ENCODE peak calls at places on chromosomes 3 and 15, in eight cellular contexts. One of them, this sample, is unnamed. For H3K4me1, the result is how much of the 10 kb centered on the place peaks cover.

GRCh38 chr3:126446791-126447190 is 28.9 kb downstream of the ZXDC start:
- DNase-seq in heart left ventricle: no peak
- DNase-seq in stomach: no peak
- DNase-seq in HepG2: no peak
- DNase-seq in prostate gland: no peak
- DNase-seq in A549: no peak
- DNase-seq in esophagus squamous epithelium: no peak
- DNase-seq in transverse colon: no peak
- DNase-seq in this sample: no peak

GRCh38 chr15:89218531-89218930 is 2.8 kb downstream of the RLBP1 start:
- DNase-seq in heart left ventricle: no peak
- DNase-seq in prostate gland: no peak
- DNase-seq in esophagus squamous epithelium: no peak
- DNase-seq in A549: no peak
- DNase-seq in transverse colon: no peak
- DNase-seq in stomach: no peak
- DNase-seq in HepG2: no peak
- DNase-seq in this sample: no peak

GRCh38 chr15:72562878-72563277 is 88.7 kb downstream of the ARIH1 start:
- DNase-seq in HepG2: no peak
- DNase-seq in A549: no peak
- DNase-seq in heart left ventricle: no peak
- DNase-seq in esophagus squamous epithelium: no peak
- DNase-seq in stomach: no peak
- DNase-seq in prostate gland: no peak
- DNase-seq in transverse colon: no peak
- DNase-seq in this sample: no peak

GRCh38 chr3:99250272-99250671 is 348.8 kb upstream of the DCBLD2 start:
- DNase-seq in esophagus squamous epithelium: no peak
- DNase-seq in heart left ventricle: no peak
- DNase-seq in stomach: no peak
- DNase-seq in A549: no peak
- DNase-seq in HepG2: no peak
- DNase-seq in prostate gland: no peak
- DNase-seq in transverse colon: no peak
- DNase-seq in this sample: no peak

GRCh38 chr3:40691598-40691905 is 166.8 kb downstream of the ZNF621 start:
- DNase-seq in esophagus squamous epithelium: no peak
- DNase-seq in heart left ventricle: no peak
- DNase-seq in A549: no peak
- DNase-seq in HepG2: peak
- DNase-seq in transverse colon: no peak
- DNase-seq in stomach: no peak
- DNase-seq in prostate gland: peak
- DNase-seq in this sample: no peak

GRCh38 chr3:135688003-135688402 is 277.5 kb upstream of the PPP2R3A start:
- DNase-seq in esophagus squamous epithelium: no peak
- DNase-seq in prostate gland: no peak
- DNase-seq in transverse colon: no peak
- DNase-seq in HepG2: no peak
- DNase-seq in stomach: no peak
- DNase-seq in heart left ventricle: no peak
- DNase-seq in A549: no peak
- DNase-seq in this sample: no peak

GRCh38 chr3:126268866-126269265 is 88.3 kb downstream of the KLF15 start:
- DNase-seq in HepG2: no peak
- DNase-seq in stomach: no peak
- DNase-seq in A549: no peak
- DNase-seq in heart left ventricle: peak
- DNase-seq in prostate gland: no peak
- DNase-seq in transverse colon: no peak
- DNase-seq in esophagus squamous epithelium: no peak
- DNase-seq in this sample: no peak

GRCh38 chr15:25717116-25717755 is 145.9 kb downstream of the ATP10A start:
- DNase-seq in prostate gland: no peak
- DNase-seq in heart left ventricle: no peak
- DNase-seq in esophagus squamous epithelium: no peak
- DNase-seq in A549: no peak
- DNase-seq in transverse colon: no peak
- DNase-seq in stomach: no peak
- DNase-seq in HepG2: no peak
- DNase-seq in this sample: no peak

GRCh38 chr15:53716909-53717878 is 42.3 kb downstream of the WDR72 start:
- DNase-seq in transverse colon: no peak
- DNase-seq in esophagus squamous epithelium: no peak
- DNase-seq in heart left ventricle: no peak
- DNase-seq in HepG2: peak
- DNase-seq in stomach: no peak
- DNase-seq in A549: peak
- DNase-seq in prostate gland: no peak
- DNase-seq in this sample: no peak

GRCh38 chr3:58293516-58293915 is 12.5 kb upstream of the RPP14 start:
- DNase-seq in A549: no peak
- DNase-seq in transverse colon: no peak
- DNase-seq in heart left ventricle: no peak
- DNase-seq in esophagus squamous epithelium: no peak
- DNase-seq in stomach: no peak
- DNase-seq in prostate gland: no peak
- DNase-seq in HepG2: no peak
- DNase-seq in this sample: no peak

GRCh38 chr3:151504606-151505005 is 43.7 kb upstream of the IGSF10 start:
- DNase-seq in transverse colon: no peak
- DNase-seq in esophagus squamous epithelium: no peak
- DNase-seq in HepG2: no peak
- DNase-seq in A549: no peak
- DNase-seq in heart left ventricle: no peak
- DNase-seq in stomach: no peak
- DNase-seq in prostate gland: no peak
- DNase-seq in this sample: no peak

GRCh38 chr3:39097716-39098472 is 9.5 kb downstream of the GORASP1 start:
- DNase-seq in prostate gland: no peak
- DNase-seq in stomach: no peak
- DNase-seq in transverse colon: no peak
- DNase-seq in heart left ventricle: no peak
- DNase-seq in A549: no peak
- DNase-seq in HepG2: no peak
- DNase-seq in esophagus squamous epithelium: no peak
- DNase-seq in this sample: no peak

GRCh38 chr3:168659015-168659414 is 563.3 kb upstream of the GOLIM4 start:
- DNase-seq in stomach: no peak
- DNase-seq in HepG2: no peak
- DNase-seq in transverse colon: no peak
- DNase-seq in prostate gland: no peak
- DNase-seq in A549: no peak
- DNase-seq in heart left ventricle: no peak
- DNase-seq in esophagus squamous epithelium: no peak
- DNase-seq in this sample: no peak

GRCh38 chr3:72745146-72745976 is 102.9 kb downstream of the SHQ1 start:
- DNase-seq in esophagus squamous epithelium: no peak
- DNase-seq in A549: no peak
- DNase-seq in heart left ventricle: no peak
- DNase-seq in stomach: peak
- DNase-seq in transverse colon: peak
- DNase-seq in prostate gland: no peak
- DNase-seq in HepG2: no peak
- DNase-seq in this sample: no peak

GRCh38 chr15:25862469-25863066 is 559 bp downstream of the ATP10A start:
- DNase-seq in HepG2: no peak
- DNase-seq in A549: peak
- DNase-seq in esophagus squamous epithelium: no peak
- DNase-seq in prostate gland: peak
- DNase-seq in stomach: peak
- DNase-seq in heart left ventricle: no peak
- DNase-seq in transverse colon: no peak
- DNase-seq in this sample: no peak

GRCh38 chr3:43506644-43507043 is 115.2 kb downstream of the ANO10 start:
- DNase-seq in esophagus squamous epithelium: no peak
- DNase-seq in stomach: no peak
- DNase-seq in prostate gland: no peak
- DNase-seq in HepG2: no peak
- DNase-seq in A549: no peak
- DNase-seq in transverse colon: no peak
- DNase-seq in heart left ventricle: no peak
- DNase-seq in this sample: no peak

GRCh38 chr15:23910030-23910429 is 222.9 kb upstream of the NDN start:
- DNase-seq in stomach: no peak
- DNase-seq in HepG2: no peak
- DNase-seq in transverse colon: no peak
- DNase-seq in heart left ventricle: no peak
- DNase-seq in esophagus squamous epithelium: no peak
- DNase-seq in A549: no peak
- DNase-seq in prostate gland: no peak
- DNase-seq in this sample: no peak

GRCh38 chr15:66724732-66725467 is 22.9 kb downstream of the SMAD6 start:
- DNase-seq in prostate gland: no peak
- DNase-seq in transverse colon: no peak
- DNase-seq in HepG2: no peak
- DNase-seq in stomach: no peak
- DNase-seq in A549: no peak
- DNase-seq in esophagus squamous epithelium: no peak
- DNase-seq in heart left ventricle: no peak
- DNase-seq in this sample: no peak

GRCh38 chr3:184429786-184430185 is 49.9 kb downstream of the CHRD start:
- DNase-seq in heart left ventricle: no peak
- DNase-seq in stomach: no peak
- DNase-seq in transverse colon: no peak
- DNase-seq in esophagus squamous epithelium: no peak
- DNase-seq in HepG2: no peak
- DNase-seq in A549: no peak
- DNase-seq in prostate gland: no peak
- DNase-seq in this sample: no peak

GRCh38 chr3:11554666-11555065 is 89.0 kb downstream of the VGLL4 start:
- DNase-seq in heart left ventricle: peak
- DNase-seq in esophagus squamous epithelium: no peak
- DNase-seq in A549: no peak
- DNase-seq in prostate gland: no peak
- DNase-seq in transverse colon: no peak
- DNase-seq in HepG2: no peak
- DNase-seq in stomach: no peak
- DNase-seq in this sample: no peak
- TF ChIP-seq POLR2A in heart left ventricle: no peak
- TF ChIP-seq POLR2A in esophagus squamous epithelium: no peak
- TF ChIP-seq POLR2A in A549: no peak
- TF ChIP-seq POLR2A in prostate gland: no peak
- TF ChIP-seq POLR2A in transverse colon: no peak
- TF ChIP-seq POLR2A in HepG2: no peak
- TF ChIP-seq POLR2A in stomach: no peak
- TF ChIP-seq POLR2A in this sample: no peak

DNA sequence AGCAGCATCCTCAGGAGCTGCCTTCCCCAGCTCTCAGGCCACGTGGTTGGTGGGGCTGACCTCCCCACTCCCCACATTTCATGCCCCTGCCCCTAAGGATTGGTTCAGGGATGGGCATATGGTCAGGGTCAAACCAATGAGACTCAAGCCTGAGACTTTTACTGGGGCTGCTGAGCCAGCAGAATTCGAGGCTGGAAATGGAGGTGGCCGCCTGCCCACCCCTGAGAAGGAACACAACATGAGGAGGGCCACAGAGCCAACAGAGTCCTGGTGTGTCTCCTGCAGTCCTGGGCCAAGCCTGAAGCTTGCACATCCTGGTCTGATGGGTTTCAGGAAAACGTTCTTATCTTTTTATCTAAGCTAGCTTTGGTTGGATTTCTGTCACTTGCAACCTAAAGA is 5.9 kb downstream of the EHD4 start:
- DNase-seq in prostate gland: no peak
- DNase-seq in A549: no peak
- DNase-seq in esophagus squamous epithelium: no peak
- DNase-seq in transverse colon: peak
- DNase-seq in HepG2: no peak
- DNase-seq in heart left ventricle: no peak
- DNase-seq in stomach: peak
- DNase-seq in this sample: no peak
- H3K4me3 ChIP-seq in prostate gland: no peak
- H3K4me3 ChIP-seq in A549: no peak
- H3K4me3 ChIP-seq in esophagus squamous epithelium: no peak
- H3K4me3 ChIP-seq in transverse colon: no peak
- H3K4me3 ChIP-seq in HepG2: no peak
- H3K4me3 ChIP-seq in heart left ventricle: no peak
- H3K4me3 ChIP-seq in stomach: no peak
- H3K4me3 ChIP-seq in this sample: no peak

GRCh38 chr3:172219750-172220149 is 180.4 kb downstream of the FNDC3B start:
- DNase-seq in A549: no peak
- DNase-seq in esophagus squamous epithelium: no peak
- DNase-seq in prostate gland: no peak
- DNase-seq in transverse colon: no peak
- DNase-seq in heart left ventricle: no peak
- DNase-seq in stomach: no peak
- DNase-seq in HepG2: no peak
- DNase-seq in this sample: no peak
- H3K4me1 ChIP-seq in A549: half or more
- H3K4me1 ChIP-seq in esophagus squamous epithelium: under half
- H3K4me1 ChIP-seq in prostate gland: under half
- H3K4me1 ChIP-seq in transverse colon: under half
- H3K4me1 ChIP-seq in heart left ventricle: half or more
- H3K4me1 ChIP-seq in stomach: under half
- H3K4me1 ChIP-seq in HepG2: half or more
- H3K4me1 ChIP-seq in this sample: under half

GRCh38 chr15:81323559-81323943 is 390 bp downstream of the STARD5 start:
- DNase-seq in heart left ventricle: no peak
- DNase-seq in transverse colon: no peak
- DNase-seq in stomach: no peak
- DNase-seq in HepG2: peak
- DNase-seq in prostate gland: no peak
- DNase-seq in A549: no peak
- DNase-seq in esophagus squamous epithelium: no peak
- DNase-seq in this sample: no peak

GRCh38 chr15:81321667-81322066 is 2.3 kb downstream of the STARD5 start:
- DNase-seq in HepG2: no peak
- DNase-seq in stomach: no peak
- DNase-seq in prostate gland: no peak
- DNase-seq in transverse colon: no peak
- DNase-seq in A549: no peak
- DNase-seq in heart left ventricle: no peak
- DNase-seq in esophagus squamous epithelium: no peak
- DNase-seq in this sample: no peak

GRCh38 chr15:81326466-81327212 is 2.7 kb upstream of the STARD5 start:
- DNase-seq in A549: no peak
- DNase-seq in HepG2: no peak
- DNase-seq in esophagus squamous epithelium: no peak
- DNase-seq in transverse colon: no peak
- DNase-seq in stomach: no peak
- DNase-seq in heart left ventricle: no peak
- DNase-seq in prostate gland: no peak
- DNase-seq in this sample: no peak

GRCh38 chr15:81322708-81323253 is 1.2 kb downstream of the STARD5 start:
- DNase-seq in stomach: no peak
- DNase-seq in prostate gland: no peak
- DNase-seq in transverse colon: peak
- DNase-seq in heart left ventricle: no peak
- DNase-seq in esophagus squamous epithelium: no peak
- DNase-seq in HepG2: no peak
- DNase-seq in A549: no peak
- DNase-seq in this sample: no peak

GRCh38 chr15:81323944-81324881 is at the start of gene STARD5:
- DNase-seq in heart left ventricle: peak
- DNase-seq in esophagus squamous epithelium: peak
- DNase-seq in stomach: peak
- DNase-seq in transverse colon: peak
- DNase-seq in prostate gland: peak
- DNase-seq in HepG2: peak
- DNase-seq in A549: peak
- DNase-seq in this sample: peak
- TF ChIP-seq POLR2A in heart left ventricle: no peak
- TF ChIP-seq POLR2A in esophagus squamous epithelium: peak
- TF ChIP-seq POLR2A in stomach: no peak
- TF ChIP-seq POLR2A in transverse colon: peak
- TF ChIP-seq POLR2A in prostate gland: peak
- TF ChIP-seq POLR2A in HepG2: peak
- TF ChIP-seq POLR2A in A549: peak
- TF ChIP-seq POLR2A in this sample: peak

GRCh38 chr3:169659858-169660614 is 3.5 kb downstream of the MECOM start:
- DNase-seq in transverse colon: no peak
- DNase-seq in esophagus squamous epithelium: no peak
- DNase-seq in A549: no peak
- DNase-seq in heart left ventricle: no peak
- DNase-seq in stomach: peak
- DNase-seq in prostate gland: no peak
- DNase-seq in HepG2: no peak
- DNase-seq in this sample: no peak
- H3K4me3 ChIP-seq in transverse colon: peak
- H3K4me3 ChIP-seq in esophagus squamous epithelium: peak
- H3K4me3 ChIP-seq in A549: no peak
- H3K4me3 ChIP-seq in heart left ventricle: peak
- H3K4me3 ChIP-seq in stomach: peak
- H3K4me3 ChIP-seq in prostate gland: no peak
- H3K4me3 ChIP-seq in HepG2: no peak
- H3K4me3 ChIP-seq in this sample: no peak

This sample was measured in uterus.